ENCODE peak calls at places on chromosomes 11 and 22, in ten cellular contexts. One of them, this sample, is unnamed.

GRCh38 chr22:38718414-38718813 is 12.7 kb downstream of the GTPBP1 start:
- DNase-seq in upper lobe of right lung: peak
- DNase-seq in WTC11: peak
- DNase-seq in IMR-90: peak
- DNase-seq in lower leg skin: no peak
- DNase-seq in BE2C: peak
- DNase-seq in choroid plexus epithelial cell: peak
- DNase-seq in fibroblast of lung: peak
- DNase-seq in transverse colon: peak
- DNase-seq in fibroblast of mammary gland: peak
- DNase-seq in this sample: no peak

GRCh38 chr11:2951235-2952110 is 22.3 kb upstream of the PHLDA2 start:
- DNase-seq in upper lobe of right lung: no peak
- DNase-seq in WTC11: no peak
- DNase-seq in IMR-90: peak
- DNase-seq in lower leg skin: no peak
- DNase-seq in BE2C: no peak
- DNase-seq in choroid plexus epithelial cell: peak
- DNase-seq in fibroblast of lung: peak
- DNase-seq in transverse colon: no peak
- DNase-seq in fibroblast of mammary gland: peak
- DNase-seq in this sample: no peak

GRCh38 chr22:19721486-19722172 is 1.7 kb upstream of the GP1BB start:
- DNase-seq in upper lobe of right lung: no peak
- DNase-seq in WTC11: no peak
- DNase-seq in IMR-90: no peak
- DNase-seq in lower leg skin: no peak
- DNase-seq in BE2C: no peak
- DNase-seq in choroid plexus epithelial cell: no peak
- DNase-seq in fibroblast of lung: no peak
- DNase-seq in transverse colon: no peak
- DNase-seq in fibroblast of mammary gland: no peak
- DNase-seq in this sample: no peak

GRCh38 chr11:78268516-78269410 is 80.0 kb downstream of the USP35 start:
- DNase-seq in upper lobe of right lung: no peak
- DNase-seq in WTC11: no peak
- DNase-seq in IMR-90: peak
- DNase-seq in lower leg skin: no peak
- DNase-seq in BE2C: no peak
- DNase-seq in choroid plexus epithelial cell: peak
- DNase-seq in fibroblast of lung: peak
- DNase-seq in transverse colon: no peak
- DNase-seq in fibroblast of mammary gland: peak
- DNase-seq in this sample: no peak

GRCh38 chr22:28736296-28737155 is 5.1 kb downstream of the CHEK2 start:
- DNase-seq in upper lobe of right lung: no peak
- DNase-seq in WTC11: no peak
- DNase-seq in IMR-90: no peak
- DNase-seq in lower leg skin: no peak
- DNase-seq in BE2C: no peak
- DNase-seq in choroid plexus epithelial cell: no peak
- DNase-seq in fibroblast of lung: no peak
- DNase-seq in transverse colon: no peak
- DNase-seq in fibroblast of mammary gland: no peak
- DNase-seq in this sample: no peak

GRCh38 chr11:73308963-73309960 is 1.2 kb downstream of the ARHGEF17 start:
- DNase-seq in upper lobe of right lung: peak
- DNase-seq in WTC11: peak
- DNase-seq in IMR-90: peak
- DNase-seq in lower leg skin: peak
- DNase-seq in BE2C: peak
- DNase-seq in choroid plexus epithelial cell: peak
- DNase-seq in fibroblast of lung: peak
- DNase-seq in transverse colon: peak
- DNase-seq in fibroblast of mammary gland: peak
- DNase-seq in this sample: peak

GRCh38 chr11:32874144-32874543 is 18.5 kb upstream of the QSER1 start:
- DNase-seq in upper lobe of right lung: no peak
- DNase-seq in WTC11: no peak
- DNase-seq in IMR-90: no peak
- DNase-seq in lower leg skin: no peak
- DNase-seq in BE2C: no peak
- DNase-seq in choroid plexus epithelial cell: no peak
- DNase-seq in fibroblast of lung: no peak
- DNase-seq in transverse colon: no peak
- DNase-seq in fibroblast of mammary gland: no peak
- DNase-seq in this sample: no peak

GRCh38 chr11:18834754-18835466 is 43.3 kb upstream of the PTPN5 start:
- DNase-seq in upper lobe of right lung: no peak
- DNase-seq in WTC11: no peak
- DNase-seq in IMR-90: no peak
- DNase-seq in lower leg skin: no peak
- DNase-seq in BE2C: no peak
- DNase-seq in choroid plexus epithelial cell: no peak
- DNase-seq in fibroblast of lung: no peak
- DNase-seq in transverse colon: no peak
- DNase-seq in fibroblast of mammary gland: no peak
- DNase-seq in this sample: no peak

GRCh38 chr22:46462726-46463371 is 74.6 kb downstream of the CELSR1 start:
- DNase-seq in upper lobe of right lung: no peak
- DNase-seq in WTC11: no peak
- DNase-seq in IMR-90: peak
- DNase-seq in lower leg skin: no peak
- DNase-seq in BE2C: no peak
- DNase-seq in choroid plexus epithelial cell: peak
- DNase-seq in fibroblast of lung: no peak
- DNase-seq in transverse colon: no peak
- DNase-seq in fibroblast of mammary gland: peak
- DNase-seq in this sample: peak

GRCh38 chr11:70005107-70005818 is 72.9 kb upstream of the ANO1 start:
- DNase-seq in upper lobe of right lung: no peak
- DNase-seq in WTC11: no peak
- DNase-seq in IMR-90: peak
- DNase-seq in lower leg skin: no peak
- DNase-seq in BE2C: no peak
- DNase-seq in choroid plexus epithelial cell: peak
- DNase-seq in fibroblast of lung: peak
- DNase-seq in transverse colon: no peak
- DNase-seq in fibroblast of mammary gland: peak
- DNase-seq in this sample: no peak

GRCh38 chr11:47186937-47187681 is 875 bp upstream of the PACSIN3 start:
- DNase-seq in upper lobe of right lung: peak
- DNase-seq in WTC11: peak
- DNase-seq in IMR-90: peak
- DNase-seq in lower leg skin: no peak
- DNase-seq in BE2C: peak
- DNase-seq in choroid plexus epithelial cell: peak
- DNase-seq in fibroblast of lung: peak
- DNase-seq in transverse colon: peak
- DNase-seq in fibroblast of mammary gland: peak
- DNase-seq in this sample: peak

GRCh38 chr11:41522391-41522790 is 62.9 kb upstream of the LRRC4C start:
- DNase-seq in upper lobe of right lung: no peak
- DNase-seq in WTC11: no peak
- DNase-seq in IMR-90: no peak
- DNase-seq in lower leg skin: no peak
- DNase-seq in BE2C: no peak
- DNase-seq in choroid plexus epithelial cell: no peak
- DNase-seq in fibroblast of lung: no peak
- DNase-seq in transverse colon: no peak
- DNase-seq in fibroblast of mammary gland: no peak
- DNase-seq in this sample: peak

GRCh38 chr11:113528982-113529381 is 53.8 kb upstream of the DRD2 start:
- DNase-seq in upper lobe of right lung: no peak
- DNase-seq in WTC11: no peak
- DNase-seq in IMR-90: no peak
- DNase-seq in lower leg skin: no peak
- DNase-seq in BE2C: no peak
- DNase-seq in choroid plexus epithelial cell: peak
- DNase-seq in fibroblast of lung: no peak
- DNase-seq in transverse colon: no peak
- DNase-seq in fibroblast of mammary gland: no peak
- DNase-seq in this sample: peak

GRCh38 chr11:28559497-28559896 is 451.3 kb downstream of the METTL15 start:
- DNase-seq in upper lobe of right lung: no peak
- DNase-seq in WTC11: peak
- DNase-seq in IMR-90: peak
- DNase-seq in lower leg skin: no peak
- DNase-seq in BE2C: no peak
- DNase-seq in choroid plexus epithelial cell: peak
- DNase-seq in fibroblast of lung: peak
- DNase-seq in transverse colon: no peak
- DNase-seq in fibroblast of mammary gland: peak
- DNase-seq in this sample: no peak

GRCh38 chr11:44309483-44310197 is at the start of gene ALX4:
- DNase-seq in upper lobe of right lung: no peak
- DNase-seq in WTC11: peak
- DNase-seq in IMR-90: no peak
- DNase-seq in lower leg skin: no peak
- DNase-seq in BE2C: no peak
- DNase-seq in choroid plexus epithelial cell: no peak
- DNase-seq in fibroblast of lung: peak
- DNase-seq in transverse colon: no peak
- DNase-seq in fibroblast of mammary gland: no peak
- DNase-seq in this sample: no peak

GRCh38 chr11:64057890-64058289 is 22.2 kb downstream of the FLRT1 start:
- DNase-seq in upper lobe of right lung: no peak
- DNase-seq in WTC11: no peak
- DNase-seq in IMR-90: no peak
- DNase-seq in lower leg skin: no peak
- DNase-seq in BE2C: no peak
- DNase-seq in choroid plexus epithelial cell: no peak
- DNase-seq in fibroblast of lung: no peak
- DNase-seq in transverse colon: no peak
- DNase-seq in fibroblast of mammary gland: no peak
- DNase-seq in this sample: no peak

GRCh38 chr11:64058494-64058893 is 22.8 kb downstream of the FLRT1 start:
- DNase-seq in upper lobe of right lung: no peak
- DNase-seq in WTC11: no peak
- DNase-seq in IMR-90: no peak
- DNase-seq in lower leg skin: no peak
- DNase-seq in BE2C: peak
- DNase-seq in choroid plexus epithelial cell: no peak
- DNase-seq in fibroblast of lung: no peak
- DNase-seq in transverse colon: peak
- DNase-seq in fibroblast of mammary gland: no peak
- DNase-seq in this sample: no peak

GRCh38 chr11:64060861-64061444 is 25.2 kb downstream of the FLRT1 start:
- DNase-seq in upper lobe of right lung: peak
- DNase-seq in WTC11: peak
- DNase-seq in IMR-90: no peak
- DNase-seq in lower leg skin: no peak
- DNase-seq in BE2C: peak
- DNase-seq in choroid plexus epithelial cell: peak
- DNase-seq in fibroblast of lung: peak
- DNase-seq in transverse colon: peak
- DNase-seq in fibroblast of mammary gland: peak
- DNase-seq in this sample: no peak

GRCh38 chr11:64060263-64060860 is 24.6 kb downstream of the FLRT1 start:
- DNase-seq in upper lobe of right lung: no peak
- DNase-seq in WTC11: peak
- DNase-seq in IMR-90: no peak
- DNase-seq in lower leg skin: no peak
- DNase-seq in BE2C: no peak
- DNase-seq in choroid plexus epithelial cell: no peak
- DNase-seq in fibroblast of lung: no peak
- DNase-seq in transverse colon: no peak
- DNase-seq in fibroblast of mammary gland: no peak
- DNase-seq in this sample: no peak

GRCh38 chr11:64059339-64060176 is 23.8 kb downstream of the FLRT1 start:
- DNase-seq in upper lobe of right lung: no peak
- DNase-seq in WTC11: peak
- DNase-seq in IMR-90: no peak
- DNase-seq in lower leg skin: no peak
- DNase-seq in BE2C: no peak
- DNase-seq in choroid plexus epithelial cell: no peak
- DNase-seq in fibroblast of lung: no peak
- DNase-seq in transverse colon: no peak
- DNase-seq in fibroblast of mammary gland: no peak
- DNase-seq in this sample: no peak
- TF ChIP-seq CTCF in upper lobe of right lung: no peak
- TF ChIP-seq CTCF in WTC11: no peak
- TF ChIP-seq CTCF in IMR-90: no peak
- TF ChIP-seq CTCF in lower leg skin: no peak
- TF ChIP-seq CTCF in BE2C: no peak
- TF ChIP-seq CTCF in choroid plexus epithelial cell: no peak
- TF ChIP-seq CTCF in fibroblast of lung: no peak
- TF ChIP-seq CTCF in transverse colon: no peak
- TF ChIP-seq CTCF in fibroblast of mammary gland: no peak
- TF ChIP-seq CTCF in this sample: no peak

GRCh38 chr11:30110691-30111090 is 93.9 kb upstream of the KCNA4 start:
- DNase-seq in upper lobe of right lung: no peak
- DNase-seq in WTC11: no peak
- DNase-seq in IMR-90: no peak
- DNase-seq in lower leg skin: no peak
- DNase-seq in BE2C: no peak
- DNase-seq in choroid plexus epithelial cell: no peak
- DNase-seq in fibroblast of lung: no peak
- DNase-seq in transverse colon: no peak
- DNase-seq in fibroblast of mammary gland: no peak
- DNase-seq in this sample: no peak
- TF ChIP-seq CTCF in upper lobe of right lung: no peak
- TF ChIP-seq CTCF in WTC11: no peak
- TF ChIP-seq CTCF in IMR-90: no peak
- TF ChIP-seq CTCF in lower leg skin: no peak
- TF ChIP-seq CTCF in BE2C: no peak
- TF ChIP-seq CTCF in choroid plexus epithelial cell: no peak
- TF ChIP-seq CTCF in fibroblast of lung: no peak
- TF ChIP-seq CTCF in transverse colon: no peak
- TF ChIP-seq CTCF in fibroblast of mammary gland: no peak
- TF ChIP-seq CTCF in this sample: no peak

DNA sequence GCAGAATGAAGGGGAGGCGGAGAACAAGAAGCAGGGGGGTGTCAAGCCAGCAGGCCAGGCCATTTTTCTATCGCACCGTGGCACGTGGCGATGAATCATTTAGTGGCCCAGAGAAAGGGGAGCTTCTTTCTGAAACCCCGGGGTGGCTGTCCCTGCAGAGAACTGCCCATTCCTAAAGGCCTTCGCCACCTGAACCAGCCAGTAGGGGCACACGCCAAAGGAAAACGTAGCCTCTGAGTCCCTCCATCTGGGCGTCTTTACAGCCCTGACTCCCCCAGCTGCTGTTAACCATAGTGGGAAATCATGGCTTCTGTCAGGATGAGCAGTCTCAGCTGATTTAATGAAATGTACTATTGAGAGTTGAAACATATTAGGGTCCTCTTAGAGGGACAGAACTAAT is 8.9 kb downstream of the ASPHD2 start:
- DNase-seq in upper lobe of right lung: no peak
- DNase-seq in WTC11: no peak
- DNase-seq in IMR-90: no peak
- DNase-seq in lower leg skin: no peak
- DNase-seq in BE2C: no peak
- DNase-seq in choroid plexus epithelial cell: no peak
- DNase-seq in fibroblast of lung: no peak
- DNase-seq in transverse colon: no peak
- DNase-seq in fibroblast of mammary gland: no peak
- DNase-seq in this sample: no peak
- TF ChIP-seq CTCF in upper lobe of right lung: no peak
- TF ChIP-seq CTCF in WTC11: no peak
- TF ChIP-seq CTCF in IMR-90: no peak
- TF ChIP-seq CTCF in lower leg skin: no peak
- TF ChIP-seq CTCF in BE2C: no peak
- TF ChIP-seq CTCF in choroid plexus epithelial cell: no peak
- TF ChIP-seq CTCF in fibroblast of lung: no peak
- TF ChIP-seq CTCF in transverse colon: no peak
- TF ChIP-seq CTCF in fibroblast of mammary gland: no peak
- TF ChIP-seq CTCF in this sample: no peak

GRCh38 chr22:31148516-31148915 is 8.2 kb upstream of the PLA2G3 start:
- DNase-seq in upper lobe of right lung: peak
- DNase-seq in WTC11: no peak
- DNase-seq in IMR-90: peak
- DNase-seq in lower leg skin: no peak
- DNase-seq in BE2C: no peak
- DNase-seq in choroid plexus epithelial cell: peak
- DNase-seq in fibroblast of lung: peak
- DNase-seq in transverse colon: no peak
- DNase-seq in fibroblast of mammary gland: peak
- DNase-seq in this sample: no peak
- TF ChIP-seq CTCF in upper lobe of right lung: no peak
- TF ChIP-seq CTCF in WTC11: no peak
- TF ChIP-seq CTCF in IMR-90: no peak
- TF ChIP-seq CTCF in lower leg skin: no peak
- TF ChIP-seq CTCF in BE2C: no peak
- TF ChIP-seq CTCF in choroid plexus epithelial cell: no peak
- TF ChIP-seq CTCF in fibroblast of lung: no peak
- TF ChIP-seq CTCF in transverse colon: no peak
- TF ChIP-seq CTCF in fibroblast of mammary gland: no peak
- TF ChIP-seq CTCF in this sample: no peak

This sample was measured in foreskin keratinocyte.